ENCODE peak calls at places on chromosomes 4 and X, in six cellular contexts. H, R, S, G, P and T are unnamed samples.
A peak's percentile ranks its signal among the peaks of the same experiment; 100 is the strongest.

GRCh38 chr4:154164931-154165839 is 326.4 kb downstream of the DCHS2 start:
- DNase-seq in S (peak; percentile 89), P (no peak), R (no peak), G (no peak), H (no peak), T (no peak)

GRCh38 chrX:108090474-108091265 is 672 bp downstream of the PSMD10 start:
- DNase-seq in H (no peak), P (no peak), S (no peak), R (no peak), G (no peak), T (no peak)

GRCh38 chr4:3480528-3481112 is 17.5 kb downstream of the DOK7 start:
- DNase-seq in R (no peak), H (peak; percentile 98), G (peak; percentile 83), P (peak; percentile 67), S (peak; percentile 5), T (peak; percentile 72)

GRCh38 chrX:72122621-72123275 is 9.0 kb downstream of the RTL5 start:
- DNase-seq in G (no peak), R (no peak), S (no peak), H (no peak), P (no peak), T (no peak)

GRCh38 chrX:103175944-103176753 is 38.8 kb upstream of the BEX4 start:
- DNase-seq in S (no peak), H (peak; percentile 59), P (peak; percentile 42), G (peak; percentile 72), R (no peak), T (peak; percentile 61)

GRCh38 chr4:41146716-41147506 is 67.4 kb downstream of the APBB2 start:
- DNase-seq in G (peak; percentile 53), P (no peak), S (no peak), R (no peak), H (no peak), T (no peak)

GRCh38 chr4:117164338-117164737 is 79.0 kb upstream of the TRAM1L1 start:
- DNase-seq in R (no peak), P (no peak), S (no peak), H (no peak), G (no peak), T (no peak)

GRCh38 chr4:101795704-101796103 is 5.2 kb downstream of the BANK1 start:
- DNase-seq in G (no peak), R (no peak), H (no peak), P (no peak), S (no peak), T (peak; percentile 49)

GRCh38 chrX:83588409-83588808 is 80.3 kb downstream of the POU3F4 start:
- DNase-seq in R (no peak), P (no peak), S (no peak), G (no peak), H (no peak), T (no peak)

GRCh38 chr4:65296246-65296645 is 374.0 kb downstream of the EPHA5 start:
- DNase-seq in G (no peak), S (no peak), R (no peak), H (no peak), P (no peak), T (no peak)

GRCh38 chrX:11998944-11999343 is 139.3 kb upstream of the FRMPD4 start:
- DNase-seq in H (no peak), G (no peak), R (no peak), P (no peak), S (no peak), T (no peak)